ENCODE peak calls at places on chromosome 4, in nine cellular contexts. C is PC-3, M is upper lobe of left lung, P is tibial artery, L is tibial nerve, F is uterus, B is A549, S is aorta, R is heart right ventricle. J is an unnamed sample.

GRCh38 chr4:163697121-163697520 is 202.6 kb downstream of the TMA16 start:
- DNase-seq in C (peak; percentile 72), M (no peak), P (no peak), L (no peak), F (no peak), B (peak; percentile 2), S (no peak), R (no peak), J (no peak)

GRCh38 chr4:158914178-158914577 is 145.4 kb downstream of the FNIP2 start:
- DNase-seq in C (peak; percentile 79), M (no peak), P (no peak), L (no peak), F (no peak), B (peak; percentile 52), S (no peak), R (no peak), J (no peak)

GRCh38 chr4:114807357-114807756 is 208.8 kb downstream of the UGT8 start:
- DNase-seq in C (no peak), M (no peak), P (no peak), L (no peak), F (no peak), B (no peak), S (no peak), R (no peak), J (no peak)

GRCh38 chr4:108118505-108118904 is 50.2 kb downstream of the LEF1 start:
- DNase-seq in C (peak; percentile 74), M (no peak), P (no peak), L (no peak), F (no peak), B (peak; percentile 24), S (no peak), R (no peak), J (no peak)

GRCh38 chr4:102959503-102959902 is 60.0 kb downstream of the SLC9B1 start:
- DNase-seq in C (no peak), M (no peak), P (no peak), L (no peak), F (no peak), B (no peak), S (no peak), R (no peak), J (no peak)

GRCh38 chr4:27081675-27082579 is 221.3 kb downstream of the STIM2 start:
- DNase-seq in C (no peak), M (no peak), P (no peak), L (no peak), F (no peak), B (no peak), S (no peak), R (no peak), J (no peak)

GRCh38 chr4:38323141-38323634 is 340.8 kb upstream of the KLF3 start:
- DNase-seq in C (peak; percentile 13), M (no peak), P (no peak), L (no peak), F (no peak), B (peak; percentile 27), S (no peak), R (no peak), J (no peak)

GRCh38 chr4:9927317-9928007 is 93.8 kb downstream of the SLC2A9 start:
- DNase-seq in C (no peak), M (no peak), P (no peak), L (no peak), F (no peak), B (no peak), S (no peak), R (no peak), J (no peak)

GRCh38 chr4:89273741-89274141 is 33.9 kb downstream of the GPRIN3 start:
- DNase-seq in C (no peak), M (no peak), P (no peak), L (no peak), F (no peak), B (peak; percentile 96), S (no peak), R (no peak), J (no peak)

GRCh38 chr4:3685081-3685645 is 81.0 kb upstream of the ADRA2C start:
- DNase-seq in C (no peak), M (no peak), P (no peak), L (no peak), F (peak; percentile 5), B (no peak), S (peak; percentile 23), R (no peak), J (no peak)

GRCh38 chr4:165208741-165209388 is 1.5 kb downstream of the KLHL2 start:
- DNase-seq in C (peak; percentile 29), M (no peak), P (no peak), L (no peak), F (no peak), B (no peak), S (no peak), R (no peak), J (no peak)

DNA sequence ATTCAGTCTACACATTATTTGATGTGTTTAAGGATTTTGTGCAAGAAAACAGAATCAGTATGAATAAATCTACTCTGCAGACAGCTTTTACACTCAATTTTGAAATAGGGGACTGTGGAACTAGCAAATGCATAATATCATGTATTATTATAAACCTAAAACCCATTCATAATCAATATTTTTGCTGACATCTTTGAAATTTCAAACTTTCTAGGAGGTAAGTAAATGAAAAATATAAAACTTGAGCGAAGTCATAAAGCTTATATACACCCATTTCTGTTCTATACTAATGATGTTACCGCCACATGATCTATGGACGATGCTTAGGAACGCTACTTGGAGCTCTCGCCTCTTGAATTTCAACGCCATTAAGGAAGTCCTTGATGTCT is 38.1 kb downstream of the ADGRA3 start:
- DNase-seq in C (no peak), M (no peak), P (no peak), L (no peak), F (no peak), B (no peak), S (no peak), R (no peak), J (no peak)
- H3K27ac ChIP-seq in C (no peak overlapping the region), M (no peak overlapping the region), P (no peak overlapping the region), L (no peak overlapping the region), F (no peak overlapping the region), B (no peak overlapping the region), S (no peak overlapping the region), R (no peak overlapping the region), J (no peak overlapping the region)

GRCh38 chr4:40190880-40191815 is 5.7 kb upstream of the RHOH start:
- DNase-seq in C (peak; percentile 78), M (no peak), P (no peak), L (no peak), F (no peak), B (peak; percentile 84), S (no peak), R (no peak), J (no peak)
- H3K27ac ChIP-seq in C (peak overlapping the region; percentile 94), M (no peak overlapping the region), P (no peak overlapping the region), L (no peak overlapping the region), F (peak overlapping the region; percentile 25), B (peak overlapping the region; percentile 82), S (no peak overlapping the region), R (no peak overlapping the region), J (no peak overlapping the region)

GRCh38 chr4:76767983-76768382 is 130.0 kb downstream of the SOWAHB start:
- DNase-seq in C (no peak), M (no peak), P (no peak), L (no peak), F (no peak), B (peak; percentile 19), S (no peak), R (no peak), J (no peak)

GRCh38 chr4:76772498-76773106 is 125.3 kb downstream of the SOWAHB start:
- DNase-seq in C (peak; percentile 63), M (no peak), P (no peak), L (no peak), F (no peak), B (peak; percentile 27), S (no peak), R (no peak), J (no peak)
- H3K27ac ChIP-seq in C (no peak overlapping the region), M (no peak overlapping the region), P (no peak overlapping the region), L (no peak overlapping the region), F (no peak overlapping the region), B (no peak overlapping the region), S (peak overlapping the region; percentile 12), R (no peak overlapping the region), J (no peak overlapping the region)

GRCh38 chr4:103996637-103997036 is 276.9 kb upstream of the TACR3 start:
- DNase-seq in C (peak; percentile 72), M (no peak), P (no peak), L (no peak), F (no peak), B (peak; percentile 71), S (no peak), R (no peak), J (peak; percentile 8)
- H3K27ac ChIP-seq in C (peak overlapping the region; percentile 14), M (no peak overlapping the region), P (no peak overlapping the region), L (no peak overlapping the region), F (no peak overlapping the region), B (peak overlapping the region; percentile 28), S (no peak overlapping the region), R (no peak overlapping the region), J (no peak overlapping the region)

DNA sequence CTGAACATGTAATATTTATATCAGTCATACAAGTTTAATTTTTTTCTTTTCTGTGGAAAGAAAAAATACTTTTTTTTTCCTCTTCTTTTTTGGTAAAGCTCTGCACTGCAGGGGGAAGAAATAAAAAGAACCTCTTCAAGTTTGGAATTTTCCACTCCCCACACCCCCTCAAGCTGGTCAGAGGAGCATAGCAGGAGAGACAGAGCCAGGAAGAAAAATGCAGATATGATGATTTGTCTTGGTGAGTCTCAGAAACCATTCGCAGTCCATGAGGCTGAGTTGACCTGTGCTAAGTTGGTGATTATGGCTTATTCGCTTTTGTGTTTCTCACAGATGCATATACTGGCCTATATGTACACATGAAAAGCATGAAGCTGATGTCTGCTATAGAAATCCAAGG is 206.0 kb downstream of the LDB2 start:
- DNase-seq in C (no peak), M (no peak), P (no peak), L (no peak), F (no peak), B (no peak), S (no peak), R (no peak), J (no peak)
- H3K27ac ChIP-seq in C (no peak overlapping the region), M (no peak overlapping the region), P (no peak overlapping the region), L (peak overlapping the region; percentile 8), F (peak overlapping the region; percentile 85), B (no peak overlapping the region), S (peak overlapping the region; percentile 80), R (peak overlapping the region; percentile 7), J (no peak overlapping the region)

GRCh38 chr4:76691767-76692689 is 205.9 kb downstream of the SOWAHB start:
- DNase-seq in C (no peak), M (no peak), P (no peak), L (no peak), F (no peak), B (no peak), S (no peak), R (no peak), J (no peak)

GRCh38 chr4:76689079-76689817 is 208.7 kb downstream of the SOWAHB start:
- DNase-seq in C (peak; percentile 65), M (peak; percentile 91), P (peak; percentile 34), L (peak; percentile 9), F (peak; percentile 16), B (peak; percentile 31), S (peak; percentile 65), R (peak; percentile 48), J (no peak)

GRCh38 chr4:76690906-76691275 is 207.1 kb downstream of the SOWAHB start:
- DNase-seq in C (peak; percentile 47), M (no peak), P (no peak), L (no peak), F (no peak), B (no peak), S (no peak), R (no peak), J (no peak)

GRCh38 chr4:76688737-76689078 is 209.2 kb downstream of the SOWAHB start:
- DNase-seq in C (peak; percentile 34), M (no peak), P (no peak), L (no peak), F (no peak), B (no peak), S (no peak), R (no peak), J (no peak)

GRCh38 chr4:76690091-76690905 is 207.6 kb downstream of the SOWAHB start:
- DNase-seq in C (peak; percentile 36), M (no peak), P (no peak), L (no peak), F (no peak), B (peak; percentile 38), S (no peak), R (no peak), J (no peak)
- H3K27ac ChIP-seq in C (peak overlapping the region; percentile 71), M (peak overlapping the region; percentile 57), P (peak overlapping the region; percentile 95), L (peak overlapping the region; percentile 85), F (peak overlapping the region; percentile 56), B (peak overlapping the region; percentile 94), S (peak overlapping the region; percentile 97), R (no peak overlapping the region), J (no peak overlapping the region)